ENCODE peak calls at places on chromosome 20, in four cellular contexts. I is WTC11, J is SK-N-SH, F is K562. P is an unnamed sample.

GRCh38 chr20:38208523-38208922 is 43.5 kb upstream of the TGM2 start:
- DNase-seq in I (no peak), J (no peak), F (no peak), P (no peak)

GRCh38 chr20:40961176-40961575 is 67.4 kb upstream of the TOP1 start:
- DNase-seq in I (no peak), J (no peak), F (no peak), P (no peak)

GRCh38 chr20:51757226-51757625 is 11.0 kb downstream of the ATP9A start:
- DNase-seq in I (no peak), J (no peak), F (no peak), P (no peak)

GRCh38 chr20:731891-732560 is 36.3 kb downstream of the SLC52A3 start:
- DNase-seq in I (no peak), J (no peak), F (no peak), P (no peak)

GRCh38 chr20:37567331-37567665 is 39.6 kb upstream of the BLCAP start:
- DNase-seq in I (no peak), J (no peak), F (no peak), P (no peak)

GRCh38 chr20:32646486-32646885 is 27.3 kb downstream of the C20orf203 start:
- DNase-seq in I (no peak), J (no peak), F (no peak), P (no peak)

GRCh38 chr20:51156796-51157119 is 133.9 kb upstream of the KCNG1 start:
- DNase-seq in I (no peak), J (no peak), F (no peak), P (no peak)

GRCh38 chr20:51220293-51220706 is 197.4 kb upstream of the KCNG1 start:
- DNase-seq in I (peak), J (peak), F (peak), P (peak)

GRCh38 chr20:20373046-20373706 is 5.3 kb downstream of the INSM1 start:
- DNase-seq in I (no peak), J (no peak), F (no peak), P (no peak)

GRCh38 chr20:24872291-24873014 is 76.6 kb upstream of the CST7 start:
- DNase-seq in I (no peak), J (peak), F (no peak), P (no peak)

GRCh38 chr20:9359561-9360308 is 154.7 kb upstream of the LAMP5 start:
- DNase-seq in I (peak), J (peak), F (peak), P (peak)

GRCh38 chr20:4820833-4821518 is 99.3 kb downstream of the PRND start:
- DNase-seq in I (no peak), J (no peak), F (no peak), P (no peak)

GRCh38 chr20:62163485-62163865 is 19.4 kb upstream of the MTG2 start:
- DNase-seq in I (no peak), J (no peak), F (no peak), P (no peak)

GRCh38 chr20:32521780-32522524 is 63.2 kb downstream of the NOL4L start:
- DNase-seq in I (peak), J (peak), F (peak), P (peak)

GRCh38 chr20:32203556-32204484 is 3.7 kb downstream of the PLAGL2 start:
- DNase-seq in I (no peak), J (no peak), F (peak), P (no peak)

GRCh38 chr20:9903048-9903651 is 64.3 kb upstream of the PAK5 start:
- DNase-seq in I (peak), J (no peak), F (peak), P (peak)

GRCh38 chr20:54345301-54345724 is 130.1 kb upstream of the DOK5 start:
- DNase-seq in I (no peak), J (no peak), F (no peak), P (no peak)

GRCh38 chr20:40860487-40860902 is 168.1 kb upstream of the TOP1 start:
- DNase-seq in I (no peak), J (no peak), F (no peak), P (no peak)

GRCh38 chr20:46022411-46023147 is 6.4 kb upstream of the SLC12A5 start:
- DNase-seq in I (peak), J (peak), F (peak), P (peak)

GRCh38 chr20:32577657-32578056 is 7.5 kb downstream of the NOL4L start:
- DNase-seq in I (no peak), J (no peak), F (no peak), P (no peak)

GRCh38 chr20:50635676-50636600 is 55.4 kb downstream of the RIPOR3 start:
- DNase-seq in I (peak), J (peak), F (peak), P (peak)

GRCh38 chr20:61630240-61630650 is 378.2 kb downstream of the CDH4 start:
- DNase-seq in I (no peak), J (no peak), F (no peak), P (no peak)

GRCh38 chr20:34713194-34713943 is 9.2 kb downstream of the TP53INP2 start:
- DNase-seq in I (no peak), J (peak), F (peak), P (peak)

GRCh38 chr20:6164421-6165341 is 41.9 kb upstream of the FERMT1 start:
- DNase-seq in I (no peak), J (no peak), F (no peak), P (no peak)

GRCh38 chr20:8803065-8803464 is 265.8 kb upstream of the PLCB4 start:
- DNase-seq in I (no peak), J (peak), F (no peak), P (no peak)

GRCh38 chr20:37850724-37851123 is 52.2 kb upstream of the VSTM2L start:
- DNase-seq in I (no peak), J (no peak), F (peak), P (no peak)

GRCh38 chr20:51898788-51899187 is 96.5 kb upstream of the SALL4 start:
- DNase-seq in I (no peak), J (no peak), F (no peak), P (no peak)

GRCh38 chr20:402898-403581 is 5.1 kb upstream of the RBCK1 start:
- DNase-seq in I (no peak), J (no peak), F (no peak), P (no peak)

GRCh38 chr20:62389601-62390087 is 2.7 kb downstream of the RPS21 start:
- DNase-seq in I (no peak), J (no peak), F (no peak), P (no peak)

GRCh38 chr20:50327666-50328065 is 137.0 kb downstream of the CEBPB start:
- DNase-seq in I (no peak), J (no peak), F (no peak), P (no peak)

GRCh38 chr20:4665591-4665990 is 56.1 kb upstream of the PRND start:
- DNase-seq in I (no peak), J (no peak), F (no peak), P (no peak)

GRCh38 chr20:19408971-19409370 is 196.5 kb downstream of the SLC24A3 start:
- DNase-seq in I (no peak), J (no peak), F (no peak), P (no peak)

GRCh38 chr20:23641936-23642751 is 4.4 kb upstream of the CST3 start:
- DNase-seq in I (no peak), J (no peak), F (no peak), P (no peak)
- TF ChIP-seq FOXJ3 in I (no peak), J (no peak), F (no peak), P (no peak)

GRCh38 chr20:48828734-48829460 is 1.1 kb upstream of the PREX1 start:
- DNase-seq in I (no peak), J (peak), F (peak), P (no peak)

GRCh38 chr20:48825551-48825885 is 2.3 kb downstream of the PREX1 start:
- DNase-seq in I (no peak), J (no peak), F (no peak), P (no peak)

GRCh38 chr20:48826064-48826463 is 1.7 kb downstream of the PREX1 start:
- DNase-seq in I (peak), J (no peak), F (no peak), P (no peak)

GRCh38 chr20:48827880-48828733 is at the start of gene PREX1:
- DNase-seq in I (peak), J (peak), F (peak), P (no peak)

DNA sequence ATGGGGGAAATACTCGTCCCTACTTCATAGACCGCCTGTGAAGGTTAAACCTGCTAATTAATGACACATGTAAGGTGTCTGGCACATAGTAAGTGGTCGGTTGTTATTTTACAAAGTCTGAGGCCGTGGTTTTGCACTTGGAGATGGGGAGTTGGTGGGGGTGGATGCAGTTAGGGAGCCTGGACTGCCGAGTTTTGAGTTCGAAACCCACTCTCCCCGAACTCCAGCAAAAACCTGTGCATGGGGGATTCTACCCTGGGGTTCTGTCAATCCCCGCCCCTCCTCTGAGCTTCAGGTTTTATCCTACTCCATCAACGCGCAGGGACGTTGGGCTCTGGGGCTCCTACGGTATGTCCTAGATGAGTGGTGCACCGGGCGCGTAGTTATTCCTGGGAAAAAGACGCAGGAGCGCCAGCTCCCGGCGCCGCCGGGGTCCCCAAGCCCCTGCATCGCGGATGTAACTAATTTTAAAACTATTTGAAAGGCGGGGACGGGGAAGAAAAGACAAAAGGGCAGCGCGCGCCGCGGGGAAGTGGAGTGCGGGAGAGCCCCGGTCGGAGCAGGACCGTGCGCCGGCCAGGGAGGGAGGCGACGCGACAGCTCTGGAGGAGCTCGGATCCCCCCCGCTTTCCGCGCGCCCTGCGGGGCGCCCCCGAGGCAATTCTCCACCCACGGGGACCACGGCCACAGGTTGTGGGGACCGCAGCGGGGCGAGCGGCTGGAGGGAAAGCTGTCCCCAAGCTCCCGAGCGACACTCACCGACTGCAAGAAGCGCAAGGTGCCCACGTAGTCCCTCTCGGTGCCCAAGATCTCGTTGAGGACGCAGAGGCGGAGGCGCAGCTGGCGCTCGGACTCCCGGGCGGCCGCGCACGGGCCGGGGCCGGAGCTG is 672 bp downstream of the PREX1 start:
- DNase-seq in I (peak), J (peak), F (no peak), P (no peak)
- TF ChIP-seq FOXJ3 in I (no peak), J (no peak), F (no peak), P (no peak)

GRCh38 chr20:57724610-57725405 is 15.0 kb upstream of the PMEPA1 start:
- DNase-seq in I (no peak), J (no peak), F (no peak), P (no peak)
- TF ChIP-seq FOXJ3 in I (no peak), J (no peak), F (no peak), P (no peak)

DNA sequence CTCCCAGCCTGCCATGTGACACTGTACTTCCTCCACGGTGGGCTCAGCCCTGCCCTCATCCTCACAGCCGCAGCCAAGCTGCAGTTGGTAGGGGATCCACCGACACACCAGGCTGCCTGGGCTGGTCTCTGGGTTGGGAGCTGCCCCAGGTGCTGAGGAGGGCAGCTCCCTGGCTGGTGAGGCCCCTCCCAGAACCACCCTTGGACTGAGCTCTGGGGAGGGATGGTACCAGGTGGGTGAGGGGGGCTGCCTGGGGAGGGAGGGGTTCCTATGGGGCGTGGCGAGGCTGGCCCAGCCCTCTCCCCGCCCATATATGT is 183 bp upstream of the TNFRSF6B start:
- DNase-seq in I (peak), J (no peak), F (no peak), P (no peak)
- TF ChIP-seq FOXJ3 in I (no peak), J (no peak), F (no peak), P (no peak)

GRCh38 chr20:44834693-44835092 is 24.3 kb upstream of the RIMS4 start:
- DNase-seq in I (no peak), J (no peak), F (no peak), P (no peak)

GRCh38 chr20:44833437-44833836 is 23.1 kb upstream of the RIMS4 start:
- DNase-seq in I (no peak), J (no peak), F (no peak), P (no peak)

GRCh38 chr20:44830995-44831394 is 20.6 kb upstream of the RIMS4 start:
- DNase-seq in I (no peak), J (no peak), F (no peak), P (no peak)

GRCh38 chr20:44830523-44830922 is 20.2 kb upstream of the RIMS4 start:
- DNase-seq in I (no peak), J (no peak), F (no peak), P (no peak)

DNA sequence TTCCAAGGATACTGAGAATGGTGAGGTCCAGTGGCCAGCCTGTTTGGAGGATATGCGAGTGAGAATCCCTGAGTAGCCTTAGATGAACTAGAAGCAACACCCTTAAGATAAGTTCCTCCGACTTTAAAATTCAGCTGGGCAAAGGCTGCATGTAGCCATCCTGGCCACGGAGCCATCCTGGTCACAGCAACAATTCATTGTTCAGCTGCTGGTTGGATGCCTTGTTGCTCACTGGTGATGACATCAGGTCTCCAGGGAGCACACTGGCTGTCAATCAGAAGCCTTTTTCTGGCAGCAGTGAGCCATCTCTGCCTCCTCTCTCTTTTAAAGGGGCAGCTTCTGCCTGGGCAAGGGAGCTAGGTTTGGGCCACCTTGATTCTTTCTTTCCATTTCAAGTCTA is 22.4 kb upstream of the RIMS4 start:
- DNase-seq in I (no peak), J (no peak), F (no peak), P (no peak)
- TF ChIP-seq FOXJ3 in I (no peak), J (no peak), F (no peak), P (no peak)

GRCh38 chr20:1804129-1804503 is 91.1 kb upstream of the SIRPA start:
- DNase-seq in I (no peak), J (no peak), F (no peak), P (no peak)
- TF ChIP-seq FOXJ3 in I (no peak), J (no peak), F (no peak), P (no peak)

GRCh38 chr20:56386219-56386618 is 5.8 kb downstream of the AURKA start:
- DNase-seq in I (no peak), J (no peak), F (no peak), P (peak)
- TF ChIP-seq FOXJ3 in I (no peak), J (no peak), F (no peak), P (no peak)

GRCh38 chr20:2026004-2026403 is 32.1 kb upstream of the PDYN start:
- DNase-seq in I (no peak), J (no peak), F (no peak), P (no peak)

GRCh38 chr20:2026514-2026913 is 32.7 kb upstream of the PDYN start:
- DNase-seq in I (no peak), J (no peak), F (no peak), P (no peak)

GRCh38 chr20:2023151-2023550 is 29.3 kb upstream of the PDYN start:
- DNase-seq in I (no peak), J (no peak), F (no peak), P (no peak)

GRCh38 chr20:2022163-2022562 is 28.3 kb upstream of the PDYN start:
- DNase-seq in I (no peak), J (no peak), F (no peak), P (no peak)
- TF ChIP-seq FOXJ3 in I (no peak), J (no peak), F (no peak), P (no peak)

GRCh38 chr20:57202309-57202708 is 64.1 kb downstream of the BMP7 start:
- DNase-seq in I (no peak), J (no peak), F (no peak), P (no peak)

GRCh38 chr20:57205625-57206219 is 60.7 kb downstream of the BMP7 start:
- DNase-seq in I (no peak), J (no peak), F (no peak), P (no peak)

GRCh38 chr20:57203204-57203603 is 63.2 kb downstream of the BMP7 start:
- DNase-seq in I (no peak), J (no peak), F (no peak), P (no peak)

GRCh38 chr20:57200882-57201723 is 65.3 kb downstream of the BMP7 start:
- DNase-seq in I (no peak), J (peak), F (no peak), P (no peak)

GRCh38 chr20:57203986-57204385 is 62.5 kb downstream of the BMP7 start:
- DNase-seq in I (no peak), J (no peak), F (no peak), P (no peak)
- TF ChIP-seq FOXJ3 in I (no peak), J (no peak), F (no peak), P (no peak)